ENCODE peak calls at places on chromosome 5, in nine cellular contexts. V is CD8-positive, alpha-beta T cell; B is GM23338; S is activated B cell treated with CpG ODN at 0.5 μM for 24 hours; I is tibial nerve; H is AG09309; L is fibroblast of the aortic adventitia; M is right lobe of liver; F is transverse colon. W is an unnamed sample.

GRCh38 chr5:95644351-95645042 is 2.1 kb upstream of the RFESD start:
- DNase-seq in I (no peak), B (peak; percentile 87), M (no peak), V (peak; percentile 9), F (peak; percentile 63), H (no peak), L (peak; percentile 75), S (no peak), W (peak; percentile 49)

GRCh38 chr5:78511116-78511906 is 137.3 kb downstream of the LHFPL2 start:
- DNase-seq in H (no peak), L (no peak), V (no peak), M (no peak), B (no peak), F (no peak), S (no peak), I (no peak), W (no peak)

GRCh38 chr5:94094793-94095441 is 353.5 kb upstream of the POU5F2 start:
- DNase-seq in V (no peak), L (no peak), H (no peak), S (no peak), B (no peak), I (no peak), F (no peak), M (no peak), W (no peak)

GRCh38 chr5:151781201-151781600 is 9.4 kb downstream of the G3BP1 start:
- DNase-seq in S (no peak), F (no peak), B (no peak), H (no peak), V (no peak), I (no peak), M (no peak), L (no peak), W (no peak)

GRCh38 chr5:171692106-171692505 is 93.5 kb upstream of the SMIM23 start:
- DNase-seq in I (no peak), H (no peak), L (no peak), M (no peak), B (no peak), F (no peak), V (no peak), S (no peak), W (no peak)

GRCh38 chr5:121516997-121517396 is 334.7 kb upstream of the FTMT start:
- DNase-seq in V (no peak), H (no peak), F (no peak), B (no peak), M (no peak), S (no peak), I (no peak), L (no peak), W (no peak)

GRCh38 chr5:130290219-130290618 is 386.0 kb downstream of the CHSY3 start:
- DNase-seq in S (no peak), V (no peak), F (no peak), L (peak; percentile 6), B (no peak), M (no peak), H (no peak), I (no peak), W (no peak)

GRCh38 chr5:169979871-169980270 is 424 bp downstream of the INSYN2B start:
- DNase-seq in F (no peak), H (no peak), S (no peak), M (no peak), L (peak; percentile 40), I (no peak), B (peak; percentile 61), V (no peak), W (no peak)

GRCh38 chr5:109857405-109858031 is 167.8 kb downstream of the MAN2A1 start:
- DNase-seq in S (no peak), V (no peak), L (no peak), F (no peak), B (no peak), H (no peak), I (no peak), M (peak; percentile 30), W (no peak)

DNA sequence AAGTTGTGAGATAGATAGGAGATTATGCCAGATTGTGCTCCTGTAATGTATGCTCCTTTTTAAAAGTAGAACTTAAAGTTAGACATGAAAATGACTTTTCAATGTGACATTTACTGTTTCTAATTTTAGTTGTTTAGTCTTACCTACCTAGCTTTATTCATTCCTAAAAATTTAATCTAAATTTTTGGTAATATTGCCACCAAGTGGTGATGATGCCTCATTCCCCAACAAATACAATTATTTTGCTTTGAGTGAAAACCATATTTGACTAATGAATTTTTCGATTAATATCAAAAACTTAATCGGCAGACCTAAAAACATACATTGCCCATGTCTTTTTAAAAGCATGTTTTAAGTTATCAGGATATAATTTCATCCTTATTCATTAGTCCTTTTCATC is 25.6 kb downstream of the PPWD1 start:
- DNase-seq in I (no peak), F (no peak), M (no peak), H (no peak), S (no peak), V (no peak), B (no peak), L (peak; percentile 5), W (no peak)
- TF ChIP-seq CTCF in I (no peak), F (no peak), M (no peak), H (no peak), S (no peak), V (no peak), B (peak; percentile 27), L (peak; percentile 6), W (no peak)

GRCh38 chr5:14342306-14342705 is 199.2 kb downstream of the TRIO start:
- DNase-seq in V (no peak), H (no peak), I (no peak), M (no peak), L (peak; percentile 13), S (peak; percentile 33), F (no peak), B (no peak), W (no peak)

GRCh38 chr5:14339467-14339866 is 196.3 kb downstream of the TRIO start:
- DNase-seq in L (no peak), S (no peak), F (no peak), H (no peak), V (no peak), M (no peak), B (no peak), I (no peak), W (no peak)

GRCh38 chr5:14341571-14342225 is 198.6 kb downstream of the TRIO start:
- DNase-seq in F (no peak), M (no peak), L (no peak), B (peak; percentile 88), I (no peak), S (no peak), V (no peak), H (no peak), W (no peak)

GRCh38 chr5:14347522-14347921 is 204.4 kb downstream of the TRIO start:
- DNase-seq in H (no peak), B (no peak), I (no peak), S (no peak), L (no peak), V (no peak), M (no peak), F (no peak), W (no peak)

DNA sequence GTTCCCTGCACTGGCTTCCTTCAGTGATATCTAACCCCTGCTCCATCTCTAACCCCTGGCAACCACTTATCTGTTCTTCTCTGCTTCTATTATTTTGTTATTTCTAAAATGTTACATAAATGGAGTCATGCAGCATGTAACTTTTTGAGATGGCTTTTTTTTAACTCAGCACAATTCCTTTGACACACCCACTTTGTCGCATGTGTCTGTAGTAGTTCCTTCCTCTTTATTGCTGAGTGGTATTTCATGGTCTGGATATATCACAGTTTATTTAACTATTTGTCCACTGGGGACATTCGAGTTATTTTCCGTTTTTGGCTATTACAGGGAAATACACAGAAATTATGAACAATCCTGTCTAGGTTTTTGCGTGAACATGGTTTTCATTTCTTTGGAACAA is 200.2 kb downstream of the TRIO start:
- DNase-seq in L (no peak), V (no peak), F (no peak), M (no peak), I (no peak), H (no peak), B (no peak), S (no peak), W (no peak)
- TF ChIP-seq CTCF in L (no peak), V (no peak), F (no peak), M (no peak), I (no peak), H (no peak), B (no peak), S (no peak), W (no peak)

DNA sequence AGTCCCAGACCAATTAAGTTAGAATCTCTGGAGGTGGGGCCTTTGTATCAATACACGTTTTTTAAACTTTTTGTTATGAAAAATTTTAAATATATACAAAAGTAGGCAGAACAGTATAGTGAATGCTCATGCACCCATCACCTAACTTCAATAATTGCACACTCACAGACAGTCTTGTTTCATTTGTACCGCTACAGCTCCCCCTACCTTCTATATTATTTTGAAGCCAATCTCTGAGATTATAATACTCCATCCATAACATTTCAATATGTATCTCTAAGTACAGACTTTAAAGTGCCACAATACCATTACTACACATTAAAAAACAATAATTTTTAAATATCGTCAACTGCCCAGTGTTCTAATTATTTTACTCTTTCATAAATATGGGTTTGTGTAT is 32.9 kb downstream of the ISL1 start:
- DNase-seq in I (no peak), M (no peak), H (no peak), B (no peak), F (no peak), L (peak; percentile 13), V (no peak), S (no peak), W (no peak)
- TF ChIP-seq CTCF in I (no peak), M (no peak), H (no peak), B (no peak), F (no peak), L (no peak), V (no peak), S (no peak), W (no peak)

GRCh38 chr5:81783401-81783800 is 32.5 kb upstream of the SSBP2 start:
- DNase-seq in V (no peak), L (no peak), F (no peak), I (no peak), S (no peak), M (no peak), B (no peak), H (no peak), W (no peak)

GRCh38 chr5:81787843-81788242 is 36.9 kb upstream of the SSBP2 start:
- DNase-seq in B (peak; percentile 85), F (peak; percentile 55), V (no peak), H (peak; percentile 32), L (peak; percentile 92), M (no peak), S (no peak), I (peak; percentile 63), W (peak; percentile 54)

GRCh38 chr5:81786509-81786908 is 35.6 kb upstream of the SSBP2 start:
- DNase-seq in L (no peak), S (no peak), B (no peak), H (no peak), M (no peak), I (no peak), F (no peak), V (no peak), W (no peak)

GRCh38 chr5:81782811-81783210 is 31.9 kb upstream of the SSBP2 start:
- DNase-seq in H (no peak), B (no peak), L (peak; percentile 27), M (no peak), S (no peak), V (no peak), F (no peak), I (no peak), W (no peak)

DNA sequence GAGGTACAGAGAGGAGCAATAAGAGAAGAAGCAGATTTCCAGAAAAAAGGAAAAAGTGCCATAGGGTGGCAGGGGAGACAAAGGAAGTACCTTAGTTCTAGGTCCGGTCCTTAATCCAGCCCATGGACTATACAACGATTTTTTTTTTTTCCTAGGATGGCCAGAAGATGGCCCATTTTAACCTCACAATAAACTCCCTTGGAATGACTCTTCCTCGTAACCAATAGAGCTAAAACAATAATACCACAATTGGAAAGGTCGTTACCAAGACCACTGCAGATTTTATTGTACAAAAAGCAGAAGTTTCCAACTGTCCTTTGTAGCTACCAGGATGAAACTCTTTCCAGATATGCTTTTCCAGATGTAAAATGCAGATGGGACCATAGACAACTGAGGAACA is 34.4 kb upstream of the SSBP2 start:
- DNase-seq in L (no peak), B (no peak), F (no peak), I (no peak), V (no peak), S (no peak), M (no peak), H (no peak), W (no peak)
- TF ChIP-seq CTCF in L (no peak), B (no peak), F (no peak), I (no peak), V (no peak), S (no peak), M (no peak), H (no peak), W (no peak)

W was measured in astrocyte of the cerebellum.